ENCODE peak calls at places on chromosome 15, in four cellular contexts. H, R, Q and P are unnamed samples. For H3K27me3, the result is how much of the 10 kb centered on the place peaks cover.

GRCh38 chr15:99239545-99240198 is 9.7 kb downstream of the TTC23 start:
- DNase-seq in H (no peak), R (no peak), Q (no peak), P (no peak)

GRCh38 chr15:68304611-68305337 is 27.2 kb downstream of the FEM1B start:
- DNase-seq in H (no peak), R (no peak), Q (no peak), P (no peak)

GRCh38 chr15:73056460-73056859 is 4.2 kb downstream of the NEO1 start:
- DNase-seq in H (no peak), R (no peak), Q (no peak), P (no peak)

GRCh38 chr15:77980094-77980493 is 97.4 kb downstream of the TBC1D2B start:
- DNase-seq in H (no peak), R (no peak), Q (no peak), P (no peak)

GRCh38 chr15:46917853-46918252 is 799.5 kb upstream of the SEMA6D start:
- DNase-seq in H (no peak), R (no peak), Q (no peak), P (no peak)

GRCh38 chr15:47283231-47283630 is 434.1 kb upstream of the SEMA6D start:
- DNase-seq in H (no peak), R (no peak), Q (no peak), P (no peak)

GRCh38 chr15:44231842-44232241 is 36.8 kb upstream of the FRMD5 start:
- DNase-seq in H (no peak), R (no peak), Q (no peak), P (no peak)

GRCh38 chr15:91469627-91470567 is 369.8 kb downstream of the SV2B start:
- DNase-seq in H (no peak), R (no peak), Q (no peak), P (peak)

GRCh38 chr15:85750319-85750806 is 44.4 kb downstream of the KLHL25 start:
- DNase-seq in H (peak), R (no peak), Q (no peak), P (peak)

GRCh38 chr15:67043939-67044771 is 21.2 kb upstream of the SMAD3 start:
- DNase-seq in H (no peak), R (no peak), Q (no peak), P (no peak)

GRCh38 chr15:40258544-40258943 is 19.7 kb downstream of the PAK6 start:
- DNase-seq in H (no peak), R (no peak), Q (no peak), P (no peak)

GRCh38 chr15:51721199-51721960 is 16.1 kb downstream of the LYSMD2 start:
- DNase-seq in H (no peak), R (no peak), Q (no peak), P (no peak)

GRCh38 chr15:84874991-84875390 is 9.5 kb upstream of the SLC28A1 start:
- DNase-seq in H (no peak), R (no peak), Q (no peak), P (no peak)

GRCh38 chr15:82129769-82130168 is 84.0 kb upstream of the MEX3B start:
- DNase-seq in H (no peak), R (no peak), Q (no peak), P (no peak)

GRCh38 chr15:57541805-57542504 is 49.7 kb upstream of the MYZAP start:
- DNase-seq in H (no peak), R (peak), Q (peak), P (no peak)

GRCh38 chr15:54644796-54645195 is 551.9 kb downstream of the RSL24D1 start:
- DNase-seq in H (no peak), R (no peak), Q (no peak), P (no peak)

GRCh38 chr15:38050529-38050928 is 116.1 kb downstream of the TMCO5A start:
- DNase-seq in H (no peak), R (no peak), Q (no peak), P (no peak)

GRCh38 chr15:98807262-98807661 is 158.9 kb downstream of the IGF1R start:
- DNase-seq in H (no peak), R (no peak), Q (peak), P (no peak)

GRCh38 chr15:35751421-35752133 is 205.6 kb upstream of the DPH6 start:
- DNase-seq in H (peak), R (peak), Q (peak), P (peak)

GRCh38 chr15:85615930-85616329 is 178.8 kb downstream of the KLHL25 start:
- DNase-seq in H (no peak), R (no peak), Q (peak), P (no peak)

GRCh38 chr15:35471024-35471423 is 74.9 kb downstream of the DPH6 start:
- DNase-seq in H (no peak), R (no peak), Q (no peak), P (no peak)

GRCh38 chr15:35168464-35168863 is 83.4 kb upstream of the NANOGP8 start:
- DNase-seq in H (no peak), R (no peak), Q (peak), P (no peak)

GRCh38 chr15:38127306-38127731 is 125.3 kb upstream of the SPRED1 start:
- DNase-seq in H (no peak), R (no peak), Q (no peak), P (no peak)

GRCh38 chr15:52100807-52101206 is 11.8 kb downstream of the BCL2L10 start:
- DNase-seq in H (no peak), R (no peak), Q (peak), P (no peak)

GRCh38 chr15:29825205-29825604 is 2.9 kb upstream of the TJP1 start:
- DNase-seq in H (no peak), R (no peak), Q (peak), P (no peak)

GRCh38 chr15:59432389-59432788 is 5.6 kb upstream of the FAM81A start:
- DNase-seq in H (no peak), R (no peak), Q (no peak), P (no peak)

GRCh38 chr15:81108427-81108826 is 25.6 kb upstream of the CFAP161 start:
- DNase-seq in H (no peak), R (no peak), Q (peak), P (no peak)

GRCh38 chr15:83365370-83365938 is 81.0 kb upstream of the BNC1 start:
- DNase-seq in H (no peak), R (no peak), Q (peak), P (no peak)

GRCh38 chr15:29671308-29671981 is 150.8 kb downstream of the TJP1 start:
- DNase-seq in H (no peak), R (no peak), Q (peak), P (no peak)

GRCh38 chr15:40060241-40060961 is 21.4 kb upstream of the SRP14 start:
- DNase-seq in H (no peak), R (no peak), Q (no peak), P (no peak)

GRCh38 chr15:35690698-35691116 is 144.7 kb upstream of the DPH6 start:
- DNase-seq in H (no peak), R (no peak), Q (no peak), P (no peak)

GRCh38 chr15:31347981-31348803 is 21.6 kb downstream of the KLF13 start:
- DNase-seq in H (no peak), R (peak), Q (no peak), P (no peak)

DNA sequence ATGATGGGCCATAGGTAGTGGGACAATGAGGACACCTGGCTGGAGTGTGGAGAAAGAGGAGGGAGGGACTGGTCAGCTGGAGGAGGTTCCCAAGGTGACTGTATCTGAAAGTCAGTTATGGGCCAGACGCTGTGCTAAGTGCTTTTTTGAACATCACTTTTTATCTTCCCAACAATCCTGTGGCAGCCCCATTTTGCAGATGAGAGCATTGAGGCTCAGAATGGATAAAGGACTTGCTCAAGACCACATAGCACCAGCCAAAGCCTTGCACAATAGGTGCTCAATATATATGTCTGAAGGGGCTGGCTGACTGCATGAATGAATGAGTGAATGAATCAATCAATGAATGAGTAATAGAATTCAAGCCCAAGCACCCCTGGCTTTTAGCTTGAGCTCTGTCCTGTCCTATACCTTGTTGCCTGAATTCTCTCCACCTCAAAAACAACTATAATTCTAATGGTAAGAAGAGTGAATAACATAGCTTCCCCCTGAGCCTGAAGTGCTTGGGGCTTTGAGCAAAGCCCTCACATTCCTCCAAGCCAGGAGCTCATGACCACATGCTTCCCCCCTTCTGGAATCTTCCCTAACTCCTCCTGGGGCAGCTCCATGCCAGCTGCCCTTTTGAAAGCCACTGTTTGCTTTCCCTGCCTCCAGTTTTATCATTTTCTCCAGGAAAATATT is 150.9 kb downstream of the RPLP1 start:
- DNase-seq in H (no peak), R (no peak), Q (no peak), P (no peak)
- H3K27me3 ChIP-seq in H (under half), R (under half), Q (under half), P (under half)

GRCh38 chr15:74220475-74221248 is 15.5 kb upstream of the CCDC33 start:
- DNase-seq in H (no peak), R (no peak), Q (no peak), P (no peak)
- H3K27me3 ChIP-seq in H (under half), R (under half), Q (under half), P (under half)

DNA sequence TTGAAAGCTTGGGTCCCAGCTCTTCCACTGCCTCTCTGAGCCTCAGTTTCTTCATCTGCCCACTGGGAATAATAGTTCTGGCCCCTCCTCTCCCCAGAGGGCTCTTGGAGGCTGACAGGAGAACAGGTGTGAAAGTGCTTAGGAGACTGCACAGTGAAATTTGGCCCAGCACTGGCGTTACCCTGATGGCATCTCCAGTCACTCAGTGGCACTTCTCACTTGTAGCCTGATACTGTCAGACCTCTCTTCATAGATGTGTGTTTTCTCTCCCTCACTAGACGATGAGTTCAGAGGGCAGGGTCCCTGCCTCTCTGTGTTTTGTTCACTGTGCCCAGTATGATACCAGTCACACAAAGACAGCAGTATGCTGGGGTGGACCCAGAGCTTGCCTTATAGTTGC is 22.2 kb upstream of the IGDCC3 start:
- DNase-seq in H (no peak), R (no peak), Q (no peak), P (no peak)
- H3K27me3 ChIP-seq in H (under half), R (under half), Q (under half), P (under half)

DNA sequence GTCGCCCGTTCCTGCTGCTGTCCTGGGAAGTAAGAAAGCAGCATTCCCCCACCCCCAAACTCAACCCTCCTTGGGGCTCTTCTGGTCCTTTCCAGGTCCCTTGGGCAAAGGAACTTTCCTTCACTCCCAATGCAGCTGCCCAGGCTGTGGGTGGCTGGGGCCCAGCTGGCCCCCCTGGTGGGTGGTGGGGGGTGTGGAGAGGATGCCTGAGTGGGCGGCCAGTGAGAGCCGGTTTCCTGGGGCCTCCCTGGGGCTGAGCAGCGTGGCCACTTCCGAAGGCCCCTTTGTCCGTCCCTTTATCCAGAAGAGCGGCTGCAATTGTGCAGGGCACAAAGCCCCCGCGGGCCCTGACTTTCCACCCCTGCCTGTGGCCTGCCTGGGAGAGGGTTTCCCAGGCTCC is 61.0 kb downstream of the RHCG start:
- DNase-seq in H (no peak), R (no peak), Q (no peak), P (no peak)
- H3K27me3 ChIP-seq in H (under half), R (under half), Q (under half), P (under half)